ENCODE peak calls at places on chromosomes 12 and 14, in ten cellular contexts. F is choroid plexus epithelial cell, M is fibroblast of pulmonary artery, J is kidney, Q is cardiac muscle cell, B is fibroblast of lung, V is keratinocyte, L is GM23338, C is AG04450, E is body of pancreas. X is an unnamed sample.

GRCh38 chr14:96592591-96593388 is 90.6 kb downstream of the PAPOLA start:
- DNase-seq in F (peak), M (peak), J (peak), Q (peak), B (peak), V (no peak), L (peak), C (no peak), E (peak), X (peak)

GRCh38 chr12:52461693-52462092 is 9.7 kb upstream of the KRT6B start:
- DNase-seq in F (no peak), M (no peak), J (no peak), Q (no peak), B (no peak), V (no peak), L (no peak), C (no peak), E (no peak), X (no peak)

GRCh38 chr14:94572637-94573303 is 8.5 kb upstream of the SERPINA5 start:
- DNase-seq in F (no peak), M (no peak), J (no peak), Q (no peak), B (no peak), V (no peak), L (no peak), C (no peak), E (peak), X (no peak)

GRCh38 chr14:39430762-39431415 is 1.3 kb downstream of the FBXO33 start:
- DNase-seq in F (peak), M (no peak), J (no peak), Q (no peak), B (peak), V (no peak), L (no peak), C (no peak), E (no peak), X (peak)

GRCh38 chr14:97625512-97625911 is 828.3 kb downstream of the VRK1 start:
- DNase-seq in F (no peak), M (no peak), J (no peak), Q (no peak), B (no peak), V (no peak), L (no peak), C (no peak), E (no peak), X (no peak)

GRCh38 chr14:22791302-22791701 is 23.9 kb downstream of the SLC7A7 start:
- DNase-seq in F (peak), M (peak), J (no peak), Q (peak), B (peak), V (peak), L (no peak), C (no peak), E (no peak), X (peak)

GRCh38 chr12:13194462-13195110 is 1.9 kb upstream of the EMP1 start:
- DNase-seq in F (peak), M (no peak), J (no peak), Q (no peak), B (no peak), V (no peak), L (no peak), C (no peak), E (no peak), X (no peak)

GRCh38 chr14:69543341-69544249 is 31.1 kb downstream of the CCDC177 start:
- DNase-seq in F (peak), M (peak), J (peak), Q (peak), B (peak), V (peak), L (peak), C (peak), E (no peak), X (peak)

GRCh38 chr14:101128478-101129450 is 225.2 kb upstream of the RTL1 start:
- DNase-seq in F (no peak), M (no peak), J (peak), Q (no peak), B (no peak), V (no peak), L (no peak), C (no peak), E (peak), X (no peak)

GRCh38 chr12:49763006-49763591 is 21.7 kb downstream of the TMBIM6 start:
- DNase-seq in F (peak), M (peak), J (peak), Q (peak), B (peak), V (no peak), L (peak), C (no peak), E (peak), X (peak)

GRCh38 chr12:50530532-50530931 is 25.7 kb downstream of the DIP2B start:
- DNase-seq in F (no peak), M (no peak), J (no peak), Q (no peak), B (no peak), V (no peak), L (no peak), C (no peak), E (no peak), X (no peak)

GRCh38 chr14:60648934-60649814 is at the start of gene SIX1:
- DNase-seq in F (peak), M (peak), J (peak), Q (peak), B (peak), V (no peak), L (peak), C (peak), E (peak), X (peak)

GRCh38 chr12:113137861-113138783 is 2.6 kb upstream of the RASAL1 start:
- DNase-seq in F (no peak), M (no peak), J (peak), Q (no peak), B (no peak), V (no peak), L (no peak), C (no peak), E (no peak), X (no peak)

GRCh38 chr12:113134521-113134951 is 1.0 kb downstream of the RASAL1 start:
- DNase-seq in F (no peak), M (no peak), J (no peak), Q (no peak), B (no peak), V (no peak), L (no peak), C (no peak), E (no peak), X (no peak)

GRCh38 chr12:113135178-113136127 is at the start of gene RASAL1:
- DNase-seq in F (no peak), M (no peak), J (peak), Q (no peak), B (no peak), V (no peak), L (peak), C (no peak), E (peak), X (no peak)

GRCh38 chr12:113136990-113137511 is 1.5 kb upstream of the RASAL1 start:
- DNase-seq in F (no peak), M (no peak), J (peak), Q (no peak), B (no peak), V (no peak), L (no peak), C (no peak), E (no peak), X (no peak)

GRCh38 chr12:113136128-113136989 is 798 bp upstream of the RASAL1 start:
- DNase-seq in F (no peak), M (no peak), J (peak), Q (peak), B (no peak), V (no peak), L (peak), C (no peak), E (no peak), X (no peak)
- H3K4me3 ChIP-seq in F (no peak), M (no peak), J (no peak), Q (no peak), B (no peak), V (no peak), L (peak), C (no peak), E (no peak), X (no peak)

GRCh38 chr12:113162102-113163029 is 12.8 kb downstream of the CFAP73 start:
- DNase-seq in F (peak), M (peak), J (no peak), Q (peak), B (peak), V (no peak), L (peak), C (no peak), E (peak), X (peak)
- H3K4me3 ChIP-seq in F (no peak), M (no peak), J (no peak), Q (no peak), B (no peak), V (no peak), L (peak), C (no peak), E (no peak), X (no peak)

GRCh38 chr12:129097451-129097850 is 244.2 kb downstream of the GLT1D1 start:
- DNase-seq in F (no peak), M (no peak), J (no peak), Q (no peak), B (no peak), V (no peak), L (no peak), C (no peak), E (no peak), X (no peak)

GRCh38 chr12:129096968-129097367 is 243.7 kb downstream of the GLT1D1 start:
- DNase-seq in F (no peak), M (no peak), J (no peak), Q (no peak), B (no peak), V (no peak), L (no peak), C (no peak), E (no peak), X (no peak)

GRCh38 chr12:129096184-129096583 is 242.9 kb downstream of the GLT1D1 start:
- DNase-seq in F (no peak), M (no peak), J (no peak), Q (no peak), B (no peak), V (no peak), L (no peak), C (no peak), E (no peak), X (no peak)

GRCh38 chr12:129102233-129102632 is 249.0 kb downstream of the GLT1D1 start:
- DNase-seq in F (no peak), M (no peak), J (no peak), Q (no peak), B (no peak), V (no peak), L (no peak), C (no peak), E (no peak), X (no peak)

GRCh38 chr12:129101404-129101803 is 248.1 kb downstream of the GLT1D1 start:
- DNase-seq in F (no peak), M (no peak), J (no peak), Q (no peak), B (no peak), V (no peak), L (no peak), C (no peak), E (no peak), X (no peak)
- H3K4me3 ChIP-seq in F (no peak), M (no peak), J (no peak), Q (no peak), B (no peak), V (no peak), L (no peak), C (no peak), E (no peak), X (no peak)

GRCh38 chr12:76864791-76865400 is 13.9 kb downstream of the CSRP2 start:
- DNase-seq in F (no peak), M (no peak), J (no peak), Q (no peak), B (no peak), V (no peak), L (no peak), C (no peak), E (no peak), X (peak)
- H3K4me3 ChIP-seq in F (no peak), M (no peak), J (no peak), Q (no peak), B (no peak), V (no peak), L (no peak), C (no peak), E (no peak), X (no peak)

GRCh38 chr12:116483959-116484699 is 75.1 kb upstream of the MAP1LC3B2 start:
- DNase-seq in F (peak), M (no peak), J (peak), Q (peak), B (peak), V (no peak), L (no peak), C (no peak), E (no peak), X (no peak)
- H3K4me3 ChIP-seq in F (no peak), M (no peak), J (no peak), Q (no peak), B (no peak), V (no peak), L (no peak), C (no peak), E (no peak), X (no peak)

GRCh38 chr14:32986791-32987545 is 48.3 kb downstream of the NPAS3 start:
- DNase-seq in F (peak), M (peak), J (no peak), Q (peak), B (peak), V (no peak), L (peak), C (no peak), E (no peak), X (peak)
- H3K4me3 ChIP-seq in F (no peak), M (no peak), J (no peak), Q (no peak), B (no peak), V (no peak), L (no peak), C (no peak), E (no peak), X (no peak)

GRCh38 chr14:102503576-102504224 is 5.9 kb downstream of the ANKRD9 start:
- DNase-seq in F (no peak), M (no peak), J (no peak), Q (no peak), B (no peak), V (no peak), L (no peak), C (no peak), E (no peak), X (no peak)
- H3K4me3 ChIP-seq in F (no peak), M (no peak), J (no peak), Q (no peak), B (no peak), V (no peak), L (no peak), C (no peak), E (no peak), X (no peak)

GRCh38 chr14:63852817-63853730 is at the start of gene SYNE2:
- DNase-seq in F (peak), M (peak), J (peak), Q (peak), B (peak), V (no peak), L (peak), C (no peak), E (peak), X (peak)
- H3K4me3 ChIP-seq in F (peak), M (peak), J (peak), Q (peak), B (peak), V (peak), L (peak), C (peak), E (peak), X (peak)